ENCODE peak calls at places on chromosomes 16 and 17, in seven cellular contexts. N is activated CD8-positive, alpha-beta memory T cell treated with anti-CD3 and anti-CD28 coated beads, Interleukin-2, amount 50 U/mL, for 48 hours; G is posterior cingulate gyrus; M is hepatocyte; L is T-helper 1 cell; R is GOT3; O is neural crest cell. W is an unnamed sample.

GRCh38 chr16:59973966-59974365 is 1239.8 kb upstream of the GOT2 start:
- DNase-seq in N (no peak), G (no peak), M (no peak), L (no peak), R (no peak), O (no peak), W (no peak)

GRCh38 chr17:56786989-56787482 is 46.7 kb downstream of the C17orf67 start:
- DNase-seq in N (peak), G (no peak), M (peak), L (no peak), R (no peak), O (no peak), W (no peak)

GRCh38 chr17:70313031-70313430 is 143.7 kb downstream of the KCNJ2 start:
- DNase-seq in N (no peak), G (no peak), M (no peak), L (no peak), R (no peak), O (no peak), W (no peak)

GRCh38 chr17:2438823-2439222 is 38.0 kb upstream of the MNT start:
- DNase-seq in N (no peak), G (no peak), M (no peak), L (no peak), R (no peak), O (no peak), W (no peak)

GRCh38 chr17:33267279-33267790 is 25.8 kb downstream of the ASIC2 start:
- DNase-seq in N (no peak), G (no peak), M (no peak), L (no peak), R (no peak), O (no peak), W (no peak)

GRCh38 chr17:72614476-72614870 is 478.0 kb downstream of the SLC39A11 start:
- DNase-seq in N (no peak), G (no peak), M (peak), L (no peak), R (no peak), O (no peak), W (no peak)

GRCh38 chr17:8466466-8466865 is 30.8 kb downstream of the NDEL1 start:
- DNase-seq in N (no peak), G (no peak), M (no peak), L (no peak), R (no peak), O (no peak), W (no peak)

GRCh38 chr16:68908000-68908313 is 64.6 kb downstream of the TANGO6 start:
- DNase-seq in N (no peak), G (no peak), M (no peak), L (no peak), R (no peak), O (no peak), W (no peak)

GRCh38 chr17:38861399-38861843 is 7.9 kb upstream of the RPL23 start:
- DNase-seq in N (no peak), G (no peak), M (no peak), L (no peak), R (no peak), O (no peak), W (no peak)

GRCh38 chr16:23398987-23399805 is 53.8 kb downstream of the COG7 start:
- DNase-seq in N (no peak), G (no peak), M (no peak), L (no peak), R (no peak), O (peak), W (no peak)

GRCh38 chr17:45302649-45303173 is 14.1 kb downstream of the MAP3K14 start:
- DNase-seq in N (no peak), G (peak), M (no peak), L (no peak), R (no peak), O (no peak), W (no peak)

GRCh38 chr17:5200360-5200759 is 8.7 kb upstream of the ZNF594 start:
- DNase-seq in N (no peak), G (no peak), M (no peak), L (no peak), R (no peak), O (no peak), W (no peak)

GRCh38 chr17:42586514-42587230 is 9.1 kb upstream of the PSMC3IP start:
- DNase-seq in N (no peak), G (no peak), M (no peak), L (no peak), R (no peak), O (no peak), W (no peak)

GRCh38 chr16:30741461-30741914 is 6.7 kb upstream of the PHKG2 start:
- DNase-seq in N (no peak), G (no peak), M (peak), L (no peak), R (no peak), O (no peak), W (no peak)

GRCh38 chr17:28960256-28961106 is 9.2 kb upstream of the PHF12 start:
- DNase-seq in N (no peak), G (no peak), M (no peak), L (no peak), R (no peak), O (no peak), W (no peak)

GRCh38 chr16:73176577-73177013 is 128.7 kb upstream of the ZFHX3 start:
- DNase-seq in N (no peak), G (no peak), M (peak), L (no peak), R (no peak), O (no peak), W (no peak)

GRCh38 chr17:82334622-82335394 is 1.2 kb upstream of the SECTM1 start:
- DNase-seq in N (no peak), G (no peak), M (no peak), L (no peak), R (no peak), O (no peak), W (no peak)

GRCh38 chr16:19542138-19542821 is 13.2 kb upstream of the VPS35L start:
- DNase-seq in N (no peak), G (no peak), M (peak), L (no peak), R (no peak), O (no peak), W (no peak)

GRCh38 chr17:69997332-69997731 is 77.7 kb upstream of the KCNJ16 start:
- DNase-seq in N (no peak), G (no peak), M (peak), L (no peak), R (no peak), O (no peak), W (no peak)

W was measured in osteocyte.